ENCODE peak calls at places on chromosome X, in five cellular contexts. W, K, P, V and D are unnamed samples.

GRCh38 chrX:143002206-143002605 is 23.5 kb upstream of the SPANXN4 start:
- DNase-seq in W (no peak), V (no peak), K (no peak), P (no peak), D (no peak)

GRCh38 chrX:141176586-141177451 is at the start of gene LDOC1:
- DNase-seq in K (no peak), P (peak; percentile 57), V (peak; percentile 90), W (peak; percentile 66), D (peak; percentile 55)

GRCh38 chrX:39675619-39676018 is 422.1 kb downstream of the BCOR start:
- DNase-seq in V (no peak), W (no peak), K (no peak), P (no peak), D (no peak)

GRCh38 chrX:40098264-40099045 is 697 bp upstream of the BCOR start:
- DNase-seq in V (peak; percentile 83), P (peak; percentile 59), K (peak; percentile 48), W (no peak), D (peak; percentile 79)

GRCh38 chrX:85897376-85898110 is 149.8 kb downstream of the CHM start:
- DNase-seq in V (no peak), P (no peak), K (no peak), W (no peak), D (no peak)

GRCh38 chrX:136162827-136163427 is 15.6 kb downstream of the FHL1 start:
- DNase-seq in K (peak; percentile 28), W (peak; percentile 49), P (peak; percentile 34), V (peak; percentile 51), D (peak; percentile 74)

GRCh38 chrX:29225670-29226069 is 638.4 kb downstream of the IL1RAPL1 start:
- DNase-seq in P (no peak), V (peak; percentile 5), K (no peak), W (no peak), D (no peak)

GRCh38 chrX:53616921-53617320 is 69.6 kb downstream of the HUWE1 start:
- DNase-seq in P (no peak), W (no peak), V (peak; percentile 8), K (no peak), D (no peak)

GRCh38 chrX:150323020-150323419 is 40.1 kb upstream of the MAMLD1 start:
- DNase-seq in V (no peak), P (no peak), W (no peak), K (no peak), D (no peak)

GRCh38 chrX:95057341-95057740 is 1383.3 kb downstream of the FAM133A start:
- DNase-seq in V (peak; percentile 17), P (no peak), W (no peak), K (no peak), D (no peak)

GRCh38 chrX:13689519-13690211 is 737 bp downstream of the RAB9A start:
- DNase-seq in K (peak; percentile 5), W (no peak), V (peak; percentile 28), P (no peak), D (peak; percentile 65)

GRCh38 chrX:39972340-39972739 is 125.4 kb downstream of the BCOR start:
- DNase-seq in W (no peak), K (no peak), V (peak; percentile 37), P (no peak), D (no peak)

GRCh38 chrX:6758234-6758633 is 223.3 kb upstream of the VCX3A start:
- DNase-seq in K (no peak), P (no peak), W (no peak), V (no peak), D (no peak)

GRCh38 chrX:141989802-141990201 is 86.1 kb downstream of the MAGEC1 start:
- DNase-seq in K (no peak), P (no peak), V (peak; percentile 5), W (no peak), D (no peak)

GRCh38 chrX:34874763-34875162 is 67.8 kb upstream of the FAM47B start:
- DNase-seq in K (no peak), W (no peak), V (no peak), P (no peak), D (no peak)

GRCh38 chrX:154751121-154751668 is 318 bp upstream of the GAB3 start:
- DNase-seq in V (no peak), P (no peak), W (no peak), K (peak; percentile 44), D (peak; percentile 81)

GRCh38 chrX:119292445-119292844 is 56.4 kb downstream of the PGRMC1 start:
- DNase-seq in K (no peak), W (no peak), P (no peak), V (no peak), D (no peak)

GRCh38 chrX:84162401-84162800 is 25.6 kb downstream of the RPS6KA6 start:
- DNase-seq in V (no peak), W (no peak), P (no peak), K (no peak), D (no peak)

GRCh38 chrX:153972368-153973126 is at the start of gene TMEM187:
- DNase-seq in W (peak; percentile 86), P (peak; percentile 90), K (peak; percentile 81), V (peak; percentile 94), D (peak; percentile 95)

GRCh38 chrX:115233497-115234219 is at the start of gene LRCH2:
- DNase-seq in W (no peak), P (no peak), V (peak; percentile 75), K (no peak), D (no peak)

GRCh38 chrX:106611323-106611681 is 476 bp upstream of the RADX start:
- DNase-seq in W (no peak), V (no peak), K (no peak), P (no peak), D (no peak)

GRCh38 chrX:70998402-70999027 is 67.6 kb upstream of the SLC7A3 start:
- DNase-seq in V (peak; percentile 72), W (no peak), K (peak; percentile 15), P (peak; percentile 1), D (peak; percentile 66)

GRCh38 chrX:129808829-129809745 is 29.3 kb downstream of the SASH3 start:
- DNase-seq in K (peak; percentile 66), V (peak; percentile 20), W (no peak), P (no peak), D (no peak)

GRCh38 chrX:130566028-130566683 is 164.4 kb downstream of the RBMX2 start:
- DNase-seq in V (no peak), K (no peak), P (no peak), W (no peak), D (no peak)

GRCh38 chrX:154544885-154545284 is 1.8 kb downstream of the G6PD start:
- DNase-seq in K (no peak), W (no peak), V (no peak), P (no peak), D (no peak)

GRCh38 chrX:141947350-141947749 is 43.7 kb downstream of the MAGEC1 start:
- DNase-seq in K (no peak), V (no peak), P (no peak), W (no peak), D (no peak)

GRCh38 chrX:119529355-119530276 is 35.6 kb downstream of the STEEP1 start:
- DNase-seq in K (peak; percentile 76), W (no peak), V (no peak), P (no peak), D (peak; percentile 22)

GRCh38 chrX:115518113-115518512 is 42.9 kb upstream of the PLS3 start:
- DNase-seq in V (no peak), W (no peak), P (no peak), K (no peak), D (no peak)

GRCh38 chrX:136259543-136259942 is 8.3 kb upstream of the MAP7D3 start:
- DNase-seq in V (peak; percentile 41), P (no peak), K (no peak), W (peak; percentile 6), D (no peak)

GRCh38 chrX:19747672-19748610 is 139.5 kb downstream of the SH3KBP1 start:
- DNase-seq in K (peak; percentile 62), W (no peak), P (peak; percentile 69), V (no peak), D (peak; percentile 88)

GRCh38 chrX:54509401-54509800 is 13.4 kb upstream of the FGD1 start:
- DNase-seq in V (no peak), P (no peak), W (no peak), K (no peak), D (no peak)

GRCh38 chrX:2627272-2627867 is 63.7 kb upstream of the CD99 start:
- DNase-seq in K (no peak), P (peak; percentile 36), W (no peak), V (peak; percentile 38), D (peak; percentile 89)

GRCh38 chrX:104659037-104659744 is 93.2 kb downstream of the IL1RAPL2 start:
- DNase-seq in V (peak; percentile 37), K (no peak), W (no peak), P (no peak), D (no peak)

GRCh38 chrX:39592776-39593175 is 505.0 kb downstream of the BCOR start:
- DNase-seq in W (no peak), P (no peak), K (no peak), V (peak; percentile 63), D (no peak)

GRCh38 chrX:71532078-71532752 is 689 bp upstream of the OGT start:
- DNase-seq in V (peak; percentile 28), P (peak; percentile 58), K (peak; percentile 64), W (no peak), D (peak; percentile 61)